ENCODE peak calls at places on chromosomes 11 and 22, in five cellular contexts. K is body of pancreas, O is cardiac fibroblast, L is GM12865, Y is cardiac muscle cell. P is an unnamed sample.

GRCh38 chr22:21025266-21025665 is 7.1 kb downstream of the SLC7A4 start:
- DNase-seq in L (no peak), Y (no peak), K (no peak), O (no peak), P (no peak)

GRCh38 chr11:133078591-133079179 is 453.6 kb downstream of the OPCML start:
- DNase-seq in L (peak), O (peak), K (peak), Y (peak), P (no peak)

GRCh38 chr11:10885703-10886363 is 28.0 kb upstream of the ZBED5 start:
- DNase-seq in L (no peak), O (peak), Y (peak), K (no peak), P (no peak)

GRCh38 chr22:43398246-43398645 is 13.6 kb upstream of the MPPED1 start:
- DNase-seq in O (no peak), L (no peak), Y (no peak), K (no peak), P (no peak)

GRCh38 chr11:5880329-5880728 is at the start of gene OR52E4:
- DNase-seq in K (no peak), Y (no peak), O (no peak), L (no peak), P (no peak)

GRCh38 chr22:19290400-19291217 is 910 bp downstream of the CLTCL1 start:
- DNase-seq in O (no peak), K (no peak), L (no peak), Y (no peak), P (no peak)

GRCh38 chr11:47083913-47084312 is 92.8 kb downstream of the ARFGAP2 start:
- DNase-seq in L (no peak), O (peak), K (no peak), Y (peak), P (peak)

GRCh38 chr11:79412761-79413160 is 28.1 kb downstream of the TENM4 start:
- DNase-seq in Y (no peak), K (no peak), O (no peak), L (no peak), P (no peak)

GRCh38 chr22:27872488-27872887 is 46.6 kb downstream of the PITPNB start:
- DNase-seq in K (no peak), L (no peak), Y (no peak), O (no peak), P (no peak)

GRCh38 chr22:46721716-46722115 is 16.3 kb downstream of the CERK start:
- DNase-seq in Y (no peak), K (no peak), L (no peak), O (no peak), P (no peak)

GRCh38 chr11:19426022-19426718 is 185.4 kb upstream of the E2F8 start:
- DNase-seq in O (no peak), Y (no peak), K (no peak), L (no peak), P (no peak)

GRCh38 chr11:103872748-103873147 is 163.7 kb upstream of the DDI1 start:
- DNase-seq in L (no peak), Y (no peak), O (no peak), K (no peak), P (no peak)

GRCh38 chr11:272931-273198 is 5.3 kb upstream of the NLRP6 start:
- DNase-seq in L (no peak), O (no peak), Y (no peak), K (no peak), P (no peak)

GRCh38 chr22:29225422-29226090 is 19.9 kb downstream of the EMID1 start:
- DNase-seq in Y (peak), L (no peak), O (peak), K (peak), P (no peak)

GRCh38 chr11:119366690-119367620 is 14.5 kb downstream of the USP2 start:
- DNase-seq in K (no peak), L (no peak), Y (no peak), O (no peak), P (no peak)

GRCh38 chr22:30290318-30290678 is 993 bp upstream of the CASTOR1 start:
- DNase-seq in K (peak), L (peak), Y (no peak), O (no peak), P (no peak)

GRCh38 chr11:41451011-41451410 is 8.4 kb downstream of the LRRC4C start:
- DNase-seq in Y (no peak), L (no peak), O (no peak), K (no peak), P (no peak)

GRCh38 chr11:118606844-118607228 is 579 bp upstream of the PHLDB1 start:
- DNase-seq in K (no peak), O (no peak), L (no peak), Y (no peak), P (no peak)

GRCh38 chr22:29369460-29369859 is 18.9 kb downstream of the AP1B1 start:
- DNase-seq in Y (peak), L (no peak), O (peak), K (peak), P (no peak)

GRCh38 chr11:38456371-38456770 is 1858.3 kb upstream of the RAG2 start:
- DNase-seq in L (no peak), O (no peak), Y (no peak), K (no peak), P (no peak)

GRCh38 chr22:26321469-26321913 is 107.6 kb upstream of the ASPHD2 start:
- DNase-seq in K (no peak), O (peak), L (no peak), Y (no peak), P (peak)

GRCh38 chr11:133636686-133637085 is 104.4 kb upstream of the OPCML start:
- DNase-seq in L (no peak), O (no peak), Y (no peak), K (no peak), P (no peak)

GRCh38 chr22:24185501-24186351 is 4.4 kb downstream of the SUSD2 start:
- DNase-seq in K (no peak), O (no peak), Y (no peak), L (no peak), P (no peak)

GRCh38 chr11:96341237-96342130 is 1.5 kb downstream of the MAML2 start:
- DNase-seq in L (peak), O (peak), K (peak), Y (peak), P (no peak)
- TF ChIP-seq CTCF in L (peak), O (peak), K (no peak), Y (peak), P (peak)

GRCh38 chr11:3382613-3383275 is 3.8 kb upstream of the ZNF195 start:
- DNase-seq in L (no peak), O (no peak), Y (no peak), K (no peak), P (no peak)
- TF ChIP-seq CTCF in L (no peak), O (no peak), Y (no peak), K (no peak), P (no peak)

GRCh38 chr11:26285593-26285992 is 46.3 kb upstream of the ANO3 start:
- DNase-seq in K (no peak), L (no peak), O (no peak), Y (no peak), P (no peak)

GRCh38 chr11:26283852-26284421 is 48.0 kb upstream of the ANO3 start:
- DNase-seq in O (no peak), Y (no peak), L (no peak), K (no peak), P (no peak)

GRCh38 chr11:26287067-26287518 is 44.8 kb upstream of the ANO3 start:
- DNase-seq in O (no peak), Y (no peak), K (no peak), L (no peak), P (no peak)

GRCh38 chr11:26286472-26287066 is 45.4 kb upstream of the ANO3 start:
- DNase-seq in O (peak), K (no peak), Y (peak), L (peak), P (no peak)
- TF ChIP-seq CTCF in O (peak), K (no peak), Y (peak), L (no peak), P (peak)

GRCh38 chr11:2171531-2171930 is at the start of gene TH:
- DNase-seq in O (no peak), L (no peak), K (no peak), Y (no peak), P (no peak)

GRCh38 chr11:2172676-2173075 is 1.1 kb upstream of the TH start:
- DNase-seq in K (no peak), O (no peak), L (no peak), Y (no peak), P (no peak)

GRCh38 chr11:2174361-2174760 is 2.7 kb upstream of the TH start:
- DNase-seq in Y (no peak), O (no peak), K (no peak), L (no peak), P (no peak)

GRCh38 chr11:2173761-2174160 is 2.1 kb upstream of the TH start:
- DNase-seq in Y (no peak), K (no peak), O (no peak), L (no peak), P (no peak)

GRCh38 chr11:2173150-2173693 is 1.6 kb upstream of the TH start:
- DNase-seq in Y (no peak), L (no peak), K (no peak), O (no peak), P (no peak)
- TF ChIP-seq CTCF in Y (peak), L (peak), K (no peak), O (peak), P (peak)

DNA sequence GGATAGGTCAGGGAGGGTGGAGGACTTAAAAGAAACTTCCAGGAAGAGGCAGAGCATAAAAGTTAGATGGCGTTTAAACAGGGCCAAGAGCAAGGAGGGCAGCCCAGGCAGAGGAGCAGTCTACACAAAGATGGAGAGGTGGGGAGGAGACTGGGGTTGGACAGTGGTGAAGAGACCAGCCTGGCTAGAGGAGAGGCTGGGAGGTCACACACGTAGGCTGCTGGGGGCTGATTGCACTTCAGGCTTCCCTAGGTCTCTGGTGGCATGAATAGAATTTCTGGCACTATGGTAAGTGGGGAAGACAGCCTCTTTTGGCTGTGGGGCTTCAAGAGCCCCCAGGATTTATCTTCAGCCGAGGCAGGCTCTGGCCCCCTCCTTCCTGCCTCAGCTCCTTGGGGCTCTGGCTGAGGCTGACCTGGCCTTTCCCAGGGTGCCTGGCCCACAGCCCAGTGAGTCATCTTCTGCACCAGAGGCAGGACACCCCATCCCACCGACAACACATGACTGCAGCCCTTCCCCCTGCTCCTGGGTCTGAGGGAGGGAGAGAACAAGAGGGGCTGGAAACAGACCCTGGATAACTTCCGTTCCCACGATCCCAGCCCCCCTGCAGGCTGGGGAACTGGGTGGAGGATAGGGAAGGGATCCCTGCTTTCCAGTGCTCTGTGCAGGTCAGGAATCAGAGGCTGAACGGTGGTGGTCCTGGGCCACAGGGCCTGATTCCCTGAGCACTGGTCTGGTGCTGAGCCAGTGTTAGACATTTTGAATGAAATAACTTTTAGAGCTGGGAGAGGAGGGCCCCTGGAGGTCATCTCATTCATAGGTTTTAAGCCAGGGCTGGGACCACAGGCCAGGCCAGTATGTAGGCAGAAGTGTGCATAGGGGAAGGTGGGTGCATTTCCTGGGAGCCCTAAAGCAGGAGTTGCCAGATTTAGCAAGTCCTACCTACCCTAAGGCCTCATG is 26.4 kb downstream of the ARHGEF17 start:
- DNase-seq in O (peak), L (peak), K (peak), Y (peak), P (peak)
- TF ChIP-seq CTCF in O (peak), L (peak), K (no peak), Y (no peak), P (no peak)

DNA sequence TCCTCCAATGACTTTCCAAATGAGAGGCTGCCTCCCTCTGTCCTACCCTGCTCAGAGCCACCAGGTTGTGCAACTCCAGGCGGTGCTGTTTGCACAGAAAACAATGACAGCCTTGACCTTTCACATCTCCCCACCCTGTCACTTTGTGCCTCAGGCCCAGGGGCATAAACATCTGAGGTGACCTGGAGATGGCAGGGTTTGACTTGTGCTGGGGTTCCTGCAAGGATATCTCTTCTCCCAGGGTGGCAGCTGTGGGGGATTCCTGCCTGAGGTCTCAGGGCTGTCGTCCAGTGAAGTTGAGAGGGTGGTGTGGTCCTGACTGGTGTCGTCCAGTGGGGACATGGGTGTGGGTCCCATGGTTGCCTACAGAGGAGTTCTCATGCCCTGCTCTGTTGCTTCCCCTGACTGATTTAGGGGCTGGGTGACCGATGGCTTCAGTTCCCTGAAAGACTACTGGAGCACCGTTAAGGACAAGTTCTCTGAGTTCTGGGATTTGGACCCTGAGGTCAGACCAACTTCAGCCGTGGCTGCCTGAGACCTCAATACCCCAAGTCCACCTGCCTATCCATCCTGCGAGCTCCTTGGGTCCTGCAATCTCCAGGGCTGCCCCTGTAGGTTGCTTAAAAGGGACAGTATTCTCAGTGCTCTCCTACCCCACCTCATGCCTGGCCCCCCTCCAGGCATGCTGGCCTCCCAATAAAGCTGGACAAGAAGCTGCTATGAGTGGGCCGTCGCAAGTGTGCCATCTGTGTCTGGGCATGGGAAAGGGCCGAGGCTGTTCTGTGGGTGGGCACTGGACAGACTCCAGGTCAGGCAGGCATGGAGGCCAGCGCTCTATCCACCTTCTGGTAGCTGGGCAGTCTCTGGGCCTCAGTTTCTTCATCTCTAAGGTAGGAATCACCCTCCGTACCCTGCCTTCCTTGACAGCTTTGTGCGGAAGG is 2.9 kb downstream of the APOC3 start:
- DNase-seq in K (peak), L (peak), Y (no peak), O (no peak), P (no peak)
- TF ChIP-seq CTCF in K (no peak), L (peak), Y (no peak), O (no peak), P (no peak)